ENCODE peak calls at places on chromosomes 13 and 19, in five cellular contexts. U is A549, D is GM12878, R is K562, K is IMR-90. J is an unnamed sample.

GRCh38 chr19:30073152-30074000 is 131.3 kb downstream of the URI1 start:
- DNase-seq in K (no peak), D (no peak), R (no peak), U (no peak), J (no peak)

GRCh38 chr13:113765241-113765910 is 6.3 kb downstream of the TMEM255B start:
- DNase-seq in D (no peak), U (no peak), R (peak; percentile 24), K (no peak), J (no peak)

GRCh38 chr13:19961924-19962323 is 3.4 kb downstream of the ZMYM2 start:
- DNase-seq in U (no peak), D (no peak), K (peak; percentile 31), R (no peak), J (no peak)

GRCh38 chr13:20796791-20797513 is 23.2 kb upstream of the EEF1AKMT1 start:
- DNase-seq in K (peak; percentile 39), D (no peak), U (no peak), R (no peak), J (no peak)

GRCh38 chr13:24083722-24084421 is 76.6 kb upstream of the SPATA13 start:
- DNase-seq in D (no peak), R (no peak), K (no peak), U (no peak), J (peak; percentile 24)

GRCh38 chr19:17183271-17183757 is 31.8 kb upstream of the USE1 start:
- DNase-seq in R (no peak), K (no peak), U (no peak), D (no peak), J (no peak)

GRCh38 chr13:33874871-33875270 is 56.9 kb downstream of the RFC3 start:
- DNase-seq in R (no peak), K (no peak), D (no peak), U (peak; percentile 18), J (no peak)

GRCh38 chr13:33280923-33281322 is 4.6 kb downstream of the STARD13 start:
- DNase-seq in D (no peak), K (peak; percentile 50), R (no peak), U (no peak), J (no peak)

GRCh38 chr13:114281351-114282142 is at the start of gene UPF3A:
- DNase-seq in U (peak; percentile 91), R (peak; percentile 93), D (peak; percentile 62), K (peak; percentile 87), J (peak; percentile 95)

GRCh38 chr19:46529622-46530451 is 34.2 kb upstream of the PNMA8B start:
- DNase-seq in K (peak; percentile 54), R (peak; percentile 75), U (peak; percentile 69), D (no peak), J (peak; percentile 81)

GRCh38 chr13:61833228-61833627 is 417.6 kb upstream of the PCDH20 start:
- DNase-seq in D (no peak), U (no peak), R (no peak), K (no peak), J (no peak)

GRCh38 chr19:47107953-47108746 is 5.4 kb downstream of the ZC3H4 start:
- DNase-seq in R (peak; percentile 10), D (no peak), U (no peak), K (peak; percentile 29), J (no peak)

GRCh38 chr13:112931028-112931934 is 37.7 kb upstream of the MCF2L start:
- DNase-seq in R (peak; percentile 45), U (peak; percentile 45), D (no peak), K (peak; percentile 76), J (peak; percentile 71)

GRCh38 chr19:40424637-40425449 is 949 bp downstream of the SERTAD1 start:
- DNase-seq in U (no peak), D (no peak), R (peak; percentile 23), K (peak; percentile 13), J (no peak)

GRCh38 chr13:93286047-93286446 is 59.4 kb downstream of the GPC6 start:
- DNase-seq in R (no peak), D (no peak), K (no peak), U (no peak), J (no peak)

GRCh38 chr13:41568990-41569387 is 111.6 kb downstream of the RGCC start:
- DNase-seq in R (no peak), U (no peak), D (no peak), K (peak; percentile 70), J (no peak)

GRCh38 chr19:36528194-36528920 is at the start of gene ZNF260:
- DNase-seq in U (peak; percentile 99), K (peak; percentile 97), R (peak; percentile 89), D (peak; percentile 79), J (peak; percentile 92)

GRCh38 chr19:6925801-6926751 is 38.7 kb downstream of the ADGRE1 start:
- DNase-seq in D (peak; percentile 68), R (no peak), U (peak; percentile 84), K (no peak), J (no peak)

GRCh38 chr19:1012334-1012733 is 8.6 kb downstream of the TMEM259 start:
- DNase-seq in D (no peak), U (no peak), R (no peak), K (no peak), J (no peak)

GRCh38 chr13:79935121-79935520 is 405.8 kb downstream of the SPRY2 start:
- DNase-seq in K (peak; percentile 20), U (no peak), D (no peak), R (no peak), J (no peak)

GRCh38 chr19:54554006-54554405 is 19.6 kb upstream of the LILRA2 start:
- DNase-seq in R (no peak), U (no peak), D (no peak), K (no peak), J (no peak)

GRCh38 chr19:5624154-5624663 is 1.3 kb downstream of the SAFB start:
- DNase-seq in K (peak; percentile 61), R (no peak), D (no peak), U (no peak), J (peak; percentile 35)

GRCh38 chr13:113398963-113399754 is 35.2 kb upstream of the GRTP1 start:
- DNase-seq in U (no peak), K (no peak), D (no peak), R (no peak), J (no peak)

GRCh38 chr19:2288743-2289713 is 7.1 kb upstream of the PEAK3 start:
- DNase-seq in R (no peak), D (no peak), K (no peak), U (no peak), J (no peak)

GRCh38 chr13:59112375-59112774 is 1051.4 kb downstream of the DIAPH3 start:
- DNase-seq in K (peak; percentile 99), D (no peak), U (peak; percentile 1), R (no peak), J (peak; percentile 5)

GRCh38 chr13:23741879-23742510 is 147.2 kb downstream of the MIPEP start:
- DNase-seq in U (peak; percentile 19), R (peak; percentile 54), K (no peak), D (no peak), J (peak; percentile 46)

GRCh38 chr19:4375620-4376228 is 24.6 kb downstream of the SH3GL1 start:
- DNase-seq in K (peak; percentile 81), R (peak; percentile 75), U (peak; percentile 60), D (peak; percentile 90), J (peak; percentile 73)

GRCh38 chr13:76953921-76954320 is 5.6 kb downstream of the ACOD1 start:
- DNase-seq in U (no peak), D (no peak), K (no peak), R (no peak), J (no peak)

GRCh38 chr19:5624741-5625140 is 1.9 kb downstream of the SAFB start:
- DNase-seq in U (no peak), K (no peak), D (no peak), R (no peak), J (no peak)

GRCh38 chr19:46487802-46488445 is 7.7 kb downstream of the PNMA8B start:
- DNase-seq in K (peak; percentile 63), D (no peak), R (peak; percentile 74), U (peak; percentile 71), J (peak; percentile 89)

GRCh38 chr13:74867460-74867859 is 614.5 kb downstream of the TBC1D4 start:
- DNase-seq in R (no peak), D (no peak), U (no peak), K (no peak), J (no peak)

GRCh38 chr13:69618393-69618792 is 489.2 kb upstream of the ATXN8OS start:
- DNase-seq in U (no peak), K (no peak), R (no peak), D (no peak), J (no peak)

DNA sequence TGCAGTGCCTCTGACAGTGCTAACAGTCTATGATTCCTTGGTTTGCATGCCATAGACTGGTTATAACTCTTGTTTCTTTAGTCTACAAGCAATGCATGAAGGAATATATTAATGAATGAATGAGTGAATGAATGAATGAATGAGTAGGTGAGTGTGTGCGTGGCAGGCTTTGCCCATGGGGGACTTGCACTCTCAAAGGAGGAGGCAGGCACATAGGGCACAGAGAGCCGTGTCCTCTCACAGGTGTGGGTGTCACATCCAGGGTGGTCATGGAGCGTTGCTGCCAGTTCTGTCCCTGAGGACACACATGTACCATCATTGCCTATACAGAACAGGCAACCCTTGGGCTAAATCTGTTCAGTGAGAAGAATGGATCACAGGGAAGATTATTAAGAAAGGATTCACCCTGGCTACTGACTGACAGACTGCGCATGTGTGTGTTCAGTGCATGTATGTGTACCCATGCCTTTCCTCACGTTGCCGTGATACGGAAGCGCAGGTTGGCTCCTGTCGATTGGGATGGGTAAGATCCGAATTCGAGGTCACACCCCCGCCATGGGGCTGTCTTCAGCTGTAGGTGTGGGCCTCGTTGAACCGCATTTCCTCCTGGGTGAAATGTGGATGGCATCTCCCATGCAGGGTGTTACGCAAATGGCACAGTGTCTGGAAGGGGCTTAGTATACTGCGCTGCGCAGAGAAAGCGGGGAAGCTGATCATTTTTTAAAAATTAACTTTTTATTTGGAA is 161.4 kb downstream of the STK24 start:
- DNase-seq in U (no peak), R (no peak), D (no peak), K (no peak), J (no peak)
- TF ChIP-seq RCOR1 in U (no peak), R (no peak), D (no peak), K (no peak), J (no peak)

DNA sequence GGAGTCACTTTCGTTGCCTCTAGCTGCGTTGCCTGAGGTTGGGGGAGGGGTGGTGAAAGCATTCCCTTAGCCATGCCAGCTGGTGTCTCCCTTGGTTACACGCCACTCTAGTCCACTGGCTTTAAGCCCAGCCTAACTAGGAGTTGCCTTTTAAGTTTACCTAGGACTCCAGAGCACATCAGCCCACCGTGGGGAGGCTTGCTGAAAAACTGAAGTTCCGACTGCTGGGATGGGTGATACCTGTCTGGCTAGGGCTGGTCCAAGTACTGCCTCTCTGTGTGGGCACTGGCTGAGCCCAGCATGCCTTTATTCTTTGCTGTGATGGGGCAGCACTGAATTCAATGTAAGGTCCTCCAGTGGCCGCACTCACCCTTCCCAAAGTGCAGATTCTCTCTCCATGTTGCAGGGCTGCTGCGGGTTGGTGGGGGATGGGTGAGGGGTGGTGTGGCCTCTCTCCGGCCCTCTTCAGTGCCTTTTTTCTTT is 11.8 kb upstream of the CEACAM1 start:
- DNase-seq in D (no peak), U (no peak), K (no peak), R (no peak), J (no peak)
- TF ChIP-seq RCOR1 in D (no peak), U (no peak), K (no peak), R (no peak), J (no peak)

GRCh38 chr19:49340865-49341718 is 5.9 kb downstream of the CD37 start:
- DNase-seq in K (no peak), U (no peak), R (no peak), D (no peak), J (no peak)
- TF ChIP-seq RCOR1 in K (no peak), U (no peak), R (no peak), D (no peak), J (no peak)

GRCh38 chr13:102487330-102487729 is 85.5 kb upstream of the FGF14 start:
- DNase-seq in U (no peak), R (no peak), K (no peak), D (no peak), J (peak; percentile 23)
- TF ChIP-seq RCOR1 in U (no peak), R (no peak), K (no peak), D (no peak), J (no peak)

J was measured in SK-N-SH.